ENCODE peak calls at places on chromosomes 2 and 18, in seven cellular contexts. W, B, E, Y, D, N and L are unnamed samples.

GRCh38 chr18:13279181-13280065 is 60.9 kb downstream of the LDLRAD4 start:
- DNase-seq in W (no peak), B (no peak), E (no peak), Y (no peak), D (no peak), N (no peak), L (no peak)

GRCh38 chr2:217816396-217816869 is 186.4 kb downstream of the TNS1 start:
- DNase-seq in W (peak; percentile 87), B (no peak), E (no peak), Y (no peak), D (peak; percentile 54), N (no peak), L (peak; percentile 42)

GRCh38 chr2:54560146-54560881 is 104.2 kb downstream of the SPTBN1 start:
- DNase-seq in W (no peak), B (no peak), E (peak; percentile 47), Y (no peak), D (peak; percentile 51), N (no peak), L (peak; percentile 25)

GRCh38 chr2:96201338-96201737 is 7.3 kb downstream of the STARD7 start:
- DNase-seq in W (no peak), B (no peak), E (peak; percentile 22), Y (no peak), D (no peak), N (no peak), L (no peak)

GRCh38 chr2:122029945-122030344 is 274.5 kb downstream of the TSN start:
- DNase-seq in W (no peak), B (no peak), E (no peak), Y (no peak), D (no peak), N (no peak), L (no peak)

GRCh38 chr2:63589148-63589972 is 597 bp downstream of the MDH1 start:
- DNase-seq in W (no peak), B (no peak), E (no peak), Y (no peak), D (no peak), N (no peak), L (no peak)

GRCh38 chr2:31296641-31297287 is 62.8 kb downstream of the EHD3 start:
- DNase-seq in W (no peak), B (no peak), E (no peak), Y (no peak), D (no peak), N (no peak), L (no peak)

GRCh38 chr18:45050712-45051639 is 370.3 kb downstream of the SETBP1 start:
- DNase-seq in W (no peak), B (no peak), E (no peak), Y (no peak), D (no peak), N (no peak), L (no peak)

GRCh38 chr18:55031979-55032378 is 72.7 kb upstream of the CCDC68 start:
- DNase-seq in W (no peak), B (no peak), E (peak; percentile 16), Y (no peak), D (no peak), N (no peak), L (no peak)

GRCh38 chr2:233643128-233643527 is 6.9 kb downstream of the UGT1A10 start:
- DNase-seq in W (no peak), B (no peak), E (no peak), Y (peak; percentile 27), D (no peak), N (peak; percentile 13), L (no peak)

GRCh38 chr18:76396792-76397191 is 98.2 kb downstream of the ZNF516 start:
- DNase-seq in W (no peak), B (no peak), E (no peak), Y (no peak), D (no peak), N (no peak), L (no peak)

GRCh38 chr18:3529597-3529996 is 79.6 kb downstream of the TGIF1 start:
- DNase-seq in W (no peak), B (no peak), E (no peak), Y (no peak), D (no peak), N (no peak), L (no peak)

GRCh38 chr18:37669991-37670534 is 104.5 kb upstream of the CELF4 start:
- DNase-seq in W (peak; percentile 43), B (no peak), E (no peak), Y (no peak), D (no peak), N (no peak), L (no peak)

GRCh38 chr2:235325126-235325525 is 168.7 kb upstream of the AGAP1 start:
- DNase-seq in W (no peak), B (no peak), E (no peak), Y (no peak), D (no peak), N (no peak), L (no peak)

GRCh38 chr18:68797901-68798300 is at the start of gene CCDC102B:
- DNase-seq in W (no peak), B (no peak), E (no peak), Y (no peak), D (no peak), N (no peak), L (no peak)

GRCh38 chr2:168194784-168195522 is 52.4 kb downstream of the STK39 start:
- DNase-seq in W (no peak), B (no peak), E (no peak), Y (no peak), D (no peak), N (no peak), L (no peak)

GRCh38 chr2:97678217-97678762 is 8.8 kb downstream of the C2orf92 start:
- DNase-seq in W (no peak), B (no peak), E (no peak), Y (no peak), D (no peak), N (no peak), L (no peak)

GRCh38 chr2:28663359-28663758 is 88.3 kb upstream of the PPP1CB start:
- DNase-seq in W (no peak), B (no peak), E (no peak), Y (no peak), D (no peak), N (no peak), L (no peak)

GRCh38 chr2:220966636-220967035 is 605.5 kb downstream of the EPHA4 start:
- DNase-seq in W (no peak), B (no peak), E (no peak), Y (no peak), D (no peak), N (no peak), L (no peak)

DNA sequence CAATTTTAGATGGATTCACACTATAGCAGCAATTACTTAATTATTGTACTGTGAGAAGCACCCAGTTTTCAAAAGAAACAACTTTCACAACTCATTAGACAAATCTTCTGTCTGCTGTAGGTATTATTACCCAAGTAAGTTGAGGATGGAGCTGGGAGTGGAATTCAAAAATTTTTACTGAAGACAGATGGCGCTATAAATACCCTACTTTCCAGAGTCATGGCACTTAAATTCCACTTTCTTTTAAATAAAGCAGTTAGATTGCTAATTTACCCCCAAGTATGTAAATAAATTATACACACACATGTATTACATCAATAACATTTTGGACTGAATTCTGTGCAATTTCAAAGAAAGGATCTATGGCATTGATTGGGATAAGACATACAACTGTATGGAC is 166.8 kb downstream of the FTCDNL1 start:
- DNase-seq in W (no peak), B (no peak), E (no peak), Y (no peak), D (no peak), N (no peak), L (no peak)
- TF ChIP-seq CTCF in W (no peak), B (no peak), E (no peak), Y (peak; percentile 27), D (no peak), N (peak; percentile 47), L (no peak)

DNA sequence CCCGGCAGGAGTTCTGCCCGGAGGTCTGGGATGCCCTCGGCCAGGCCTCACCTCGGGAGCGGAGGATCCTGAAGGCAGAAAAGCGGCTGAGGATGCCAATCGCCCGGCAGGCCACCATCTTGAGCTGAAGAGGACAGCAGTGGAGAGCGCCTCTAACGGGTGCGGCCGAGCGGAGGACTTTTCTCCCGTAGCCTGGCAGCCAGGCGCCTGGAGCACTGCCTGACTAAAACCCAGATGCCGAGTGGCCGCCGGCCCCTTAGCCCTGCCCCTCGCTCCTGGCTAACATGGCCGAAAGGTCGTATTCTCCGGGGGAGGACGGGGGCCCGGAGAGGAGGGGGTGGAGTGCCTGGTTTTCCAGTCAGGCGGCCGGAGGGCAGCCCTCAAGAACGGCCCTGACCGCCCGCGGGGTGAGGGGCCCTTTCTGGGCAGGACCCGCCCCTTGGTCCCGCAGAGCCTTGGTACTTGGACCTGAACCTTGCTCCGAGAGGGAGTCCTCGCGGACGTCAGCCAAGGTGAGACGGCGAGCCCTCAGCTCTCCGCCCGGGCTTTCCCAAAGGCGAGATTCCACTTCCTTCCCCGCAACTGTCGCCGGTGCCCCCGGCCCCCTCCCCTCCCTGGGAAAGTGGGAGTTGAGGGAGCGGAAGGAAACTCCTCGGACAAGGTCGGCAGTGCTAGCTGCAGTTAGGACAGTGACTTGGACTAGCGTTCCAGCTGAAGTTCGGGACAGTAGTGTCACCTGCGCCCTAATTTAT is at the start of the genes HADHA and HADHB:
- DNase-seq in W (peak; percentile 96), B (peak; percentile 91), E (peak; percentile 93), Y (peak; percentile 91), D (peak; percentile 94), N (peak; percentile 93), L (peak; percentile 89)
- TF ChIP-seq CTCF in W (no peak), B (peak; percentile 31), E (no peak), Y (peak; percentile 22), D (peak; percentile 39), N (no peak), L (no peak)

GRCh38 chr2:176118606-176119370 is 2.2 kb downstream of the HOXD10 start:
- DNase-seq in W (peak; percentile 90), B (no peak), E (no peak), Y (peak; percentile 69), D (no peak), N (peak; percentile 60), L (peak; percentile 77)
- TF ChIP-seq CTCF in W (peak; percentile 56), B (no peak), E (no peak), Y (peak; percentile 73), D (peak; percentile 2), N (peak; percentile 67), L (peak; percentile 72)

GRCh38 chr2:8281950-8282857 is 399.7 kb upstream of the ID2 start:
- DNase-seq in W (no peak), B (no peak), E (no peak), Y (no peak), D (no peak), N (peak; percentile 60), L (no peak)

GRCh38 chr2:8278709-8279354 is 403.0 kb upstream of the ID2 start:
- DNase-seq in W (no peak), B (no peak), E (no peak), Y (no peak), D (no peak), N (no peak), L (no peak)

GRCh38 chr2:8279506-8279905 is 402.4 kb upstream of the ID2 start:
- DNase-seq in W (no peak), B (no peak), E (no peak), Y (no peak), D (no peak), N (no peak), L (no peak)

GRCh38 chr2:8282858-8283252 is 399.0 kb upstream of the ID2 start:
- DNase-seq in W (no peak), B (no peak), E (no peak), Y (no peak), D (no peak), N (no peak), L (no peak)

DNA sequence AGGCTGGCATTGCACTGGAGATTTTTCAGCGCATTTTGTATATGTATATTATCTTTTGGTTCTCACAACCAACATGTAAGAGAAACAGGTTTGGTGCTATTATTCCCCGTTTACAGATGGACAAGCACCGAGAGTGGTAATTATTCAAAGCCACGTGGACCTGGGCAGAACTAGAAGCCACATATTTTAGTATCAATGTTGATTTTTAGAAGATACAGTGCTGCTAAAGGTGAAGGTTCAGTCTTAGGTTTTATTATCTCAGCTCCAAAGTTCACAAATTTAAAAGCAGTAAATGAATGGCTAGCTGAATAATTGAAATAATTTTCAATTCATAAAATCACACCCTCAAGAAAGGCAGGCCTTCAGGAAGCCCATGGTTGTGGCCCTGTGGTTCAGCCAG is 400.6 kb upstream of the ID2 start:
- DNase-seq in W (no peak), B (no peak), E (no peak), Y (no peak), D (no peak), N (no peak), L (no peak)
- TF ChIP-seq CTCF in W (no peak), B (no peak), E (no peak), Y (no peak), D (no peak), N (no peak), L (no peak)